ENCODE peak calls at places on chromosomes 7 and 10, in ten cellular contexts. A, L, M, R, P, Q, S, O, C and E are unnamed samples.

GRCh38 chr7:14835399-14835798 is 67.2 kb downstream of the DGKB start:
- DNase-seq in M (no peak), Q (no peak), L (no peak), R (no peak), P (no peak), O (no peak), S (no peak), C (no peak), A (peak), E (no peak)

GRCh38 chr10:9646201-9646600 is 1371.5 kb upstream of the CELF2 start:
- DNase-seq in S (no peak), Q (no peak), P (no peak), A (no peak), M (no peak), O (no peak), R (no peak), C (no peak), L (no peak), E (no peak)

GRCh38 chr7:70477051-70478010 is 654.6 kb upstream of the GALNT17 start:
- DNase-seq in A (no peak), R (no peak), Q (no peak), O (peak), S (peak), M (no peak), L (no peak), C (peak), P (no peak), E (no peak)

GRCh38 chr7:47477191-47478016 is 104.5 kb downstream of the TNS3 start:
- DNase-seq in C (no peak), P (no peak), R (no peak), S (no peak), Q (no peak), A (no peak), L (no peak), O (no peak), M (no peak), E (no peak)

GRCh38 chr10:65275296-65275695 is 1650.5 kb upstream of the LRRTM3 start:
- DNase-seq in P (no peak), C (no peak), O (no peak), M (no peak), Q (no peak), R (no peak), A (no peak), L (no peak), S (no peak), E (no peak)

GRCh38 chr7:78171398-78171797 is 372.8 kb downstream of the PHTF2 start:
- DNase-seq in R (no peak), S (no peak), Q (no peak), A (no peak), P (no peak), M (no peak), L (no peak), O (no peak), C (no peak), E (no peak)

GRCh38 chr10:32253300-32253699 is 93.7 kb downstream of the EPC1 start:
- DNase-seq in M (no peak), A (no peak), S (no peak), C (no peak), R (peak), Q (no peak), P (no peak), L (no peak), O (no peak), E (no peak)

GRCh38 chr10:125153693-125154490 is 6.5 kb downstream of the CTBP2 start:
- DNase-seq in C (peak), L (no peak), A (no peak), R (no peak), M (no peak), O (no peak), P (no peak), S (peak), Q (peak), E (no peak)

GRCh38 chr10:122476034-122476695 is 14.8 kb downstream of the HTRA1 start:
- DNase-seq in M (no peak), A (no peak), Q (no peak), C (no peak), O (no peak), S (no peak), R (no peak), L (no peak), P (no peak), E (no peak)

GRCh38 chr7:151265351-151265931 is 16.9 kb upstream of the SMARCD3 start:
- DNase-seq in C (no peak), M (no peak), A (no peak), O (no peak), L (no peak), S (no peak), P (no peak), Q (no peak), R (no peak), E (no peak)

GRCh38 chr7:2404714-2405119 is 1.3 kb downstream of the CHST12 start:
- DNase-seq in S (no peak), C (no peak), R (no peak), L (no peak), O (no peak), P (no peak), M (no peak), Q (no peak), A (no peak), E (no peak)

GRCh38 chr10:100835810-100836209 is 77.0 kb upstream of the SLF2 start:
- DNase-seq in P (no peak), A (no peak), R (no peak), Q (no peak), L (no peak), M (no peak), O (no peak), S (no peak), C (no peak), E (no peak)

GRCh38 chr7:130009848-130010688 is 41.1 kb downstream of the ZC3HC1 start:
- DNase-seq in O (peak), P (peak), Q (peak), A (no peak), M (no peak), S (peak), C (peak), R (peak), L (no peak), E (no peak)

GRCh38 chr7:11461999-11462398 is 370.0 kb downstream of the THSD7A start:
- DNase-seq in S (no peak), A (no peak), M (no peak), C (no peak), Q (no peak), P (no peak), R (no peak), L (no peak), O (no peak), E (no peak)

GRCh38 chr7:38932509-38933168 is 23.6 kb upstream of the VPS41 start:
- DNase-seq in O (peak), P (peak), M (peak), C (peak), R (peak), A (peak), Q (peak), S (peak), L (no peak), E (no peak)

GRCh38 chr10:42933454-42934340 is 143.2 kb upstream of the RET start:
- DNase-seq in R (peak), P (no peak), A (peak), C (peak), L (no peak), S (no peak), Q (peak), O (peak), M (peak), E (no peak)

GRCh38 chr10:112435013-112435619 is 11.6 kb downstream of the ZDHHC6 start:
- DNase-seq in A (no peak), Q (no peak), P (no peak), S (peak), L (no peak), M (peak), R (no peak), C (peak), O (peak), E (no peak)

GRCh38 chr10:86599729-86600128 is 54.6 kb upstream of the OPN4 start:
- DNase-seq in L (no peak), O (no peak), R (peak), P (no peak), C (no peak), M (peak), Q (peak), A (no peak), S (no peak), E (no peak)

GRCh38 chr7:8724080-8724718 is 290.8 kb downstream of the NXPH1 start:
- DNase-seq in M (peak), L (no peak), Q (peak), O (no peak), S (no peak), R (peak), A (peak), C (no peak), P (no peak), E (peak)

GRCh38 chr7:136869991-136870798 is 1.7 kb downstream of the CHRM2 start:
- DNase-seq in M (peak), A (peak), L (no peak), C (peak), Q (no peak), R (no peak), O (no peak), S (peak), P (no peak), E (no peak)

GRCh38 chr7:22223841-22224240 is 133.1 kb downstream of the RAPGEF5 start:
- DNase-seq in C (peak), L (no peak), S (peak), A (no peak), P (no peak), O (no peak), R (no peak), M (no peak), Q (no peak), E (no peak)

GRCh38 chr7:104272767-104273384 is 55.5 kb upstream of the LHFPL3 start:
- DNase-seq in C (peak), O (peak), L (no peak), M (no peak), Q (no peak), A (no peak), S (peak), P (no peak), R (no peak), E (peak)

GRCh38 chr7:435518-436366 is 83.9 kb downstream of the PDGFA start:
- DNase-seq in O (no peak), L (no peak), A (no peak), R (peak), S (peak), P (peak), C (peak), Q (no peak), M (no peak), E (no peak)

GRCh38 chr10:114685456-114685855 is 27.4 kb upstream of the ABLIM1 start:
- DNase-seq in O (no peak), L (no peak), P (no peak), C (no peak), Q (no peak), M (no peak), S (no peak), A (peak), R (no peak), E (no peak)

GRCh38 chr7:27165655-27166474 is 528 bp upstream of the HOXA9 start:
- DNase-seq in A (no peak), R (no peak), O (no peak), L (no peak), S (peak), C (no peak), M (no peak), Q (no peak), P (peak), E (no peak)
- H3K4me3 ChIP-seq in A (no peak), R (peak), O (no peak), L (no peak), S (peak), C (no peak), M (no peak), Q (no peak), P (peak), E (no peak)

DNA sequence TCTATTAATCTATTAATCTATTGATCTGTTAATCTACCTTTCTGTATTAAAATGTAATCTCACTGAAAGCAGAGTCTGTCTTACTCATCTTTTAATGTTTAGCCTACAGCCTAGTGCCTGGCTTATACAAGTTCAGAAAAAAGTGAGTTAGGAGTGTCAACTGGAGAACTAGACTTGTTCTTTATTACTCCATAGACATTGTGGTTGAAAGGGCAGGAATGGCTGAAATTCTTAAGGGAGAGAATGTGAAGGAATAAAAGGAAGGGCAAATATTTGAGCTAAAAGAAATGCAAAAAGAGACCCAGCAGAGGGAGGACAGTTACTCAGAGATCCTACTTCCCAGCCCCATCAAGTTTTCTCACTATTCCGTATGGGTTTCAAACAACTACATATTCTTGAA is 64.9 kb downstream of the MDFIC start:
- DNase-seq in O (no peak), M (no peak), S (peak), C (peak), A (no peak), R (no peak), L (no peak), Q (no peak), P (no peak), E (no peak)
- H3K4me3 ChIP-seq in O (no peak), M (no peak), S (no peak), C (no peak), A (no peak), R (no peak), L (no peak), Q (no peak), P (no peak), E (no peak)

GRCh38 chr10:84334806-84335205 is 6.4 kb downstream of the CCSER2 start:
- DNase-seq in P (no peak), L (no peak), A (no peak), C (no peak), R (no peak), S (no peak), M (no peak), Q (no peak), O (peak), E (no peak)
- H3K4me3 ChIP-seq in P (no peak), L (no peak), A (no peak), C (no peak), R (no peak), S (no peak), M (no peak), Q (no peak), O (no peak), E (no peak)

GRCh38 chr7:90715067-90715466 is 118.9 kb downstream of the CDK14 start:
- DNase-seq in P (no peak), L (no peak), A (no peak), M (no peak), O (no peak), R (no peak), S (no peak), Q (no peak), C (no peak), E (no peak)
- H3K4me3 ChIP-seq in P (no peak), L (no peak), A (no peak), M (no peak), O (no peak), R (no peak), S (no peak), Q (no peak), C (no peak), E (no peak)

DNA sequence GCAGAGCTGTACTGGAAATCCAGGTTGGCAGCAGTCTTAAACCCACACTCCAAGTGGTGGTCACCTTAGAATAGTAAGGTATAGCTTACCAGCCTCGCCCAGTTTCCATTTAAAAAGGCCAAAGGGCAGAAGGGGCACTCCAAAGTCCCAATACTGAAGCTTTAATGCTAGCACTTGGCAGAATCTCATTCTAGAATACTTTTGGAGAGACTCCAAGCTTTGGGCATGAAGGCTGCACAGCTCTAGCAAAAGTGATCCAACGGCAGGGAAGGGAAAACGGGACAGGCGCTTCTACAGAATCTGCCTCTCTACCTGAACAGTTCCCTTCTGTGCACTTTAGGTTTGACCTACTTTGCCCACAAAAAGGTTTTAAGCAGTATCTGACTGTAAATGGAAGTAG is 19.7 kb downstream of the SMURF1 start:
- DNase-seq in C (no peak), S (no peak), L (no peak), R (no peak), Q (no peak), P (no peak), M (no peak), A (no peak), O (no peak), E (no peak)
- H3K4me3 ChIP-seq in C (no peak), S (no peak), L (no peak), R (no peak), Q (no peak), P (no peak), M (no peak), A (no peak), O (no peak), E (no peak)

GRCh38 chr7:158035343-158035742 is 552.3 kb downstream of the PTPRN2 start:
- DNase-seq in M (no peak), L (no peak), Q (no peak), S (no peak), O (no peak), C (no peak), A (no peak), P (no peak), R (no peak), E (no peak)

GRCh38 chr7:158037211-158037610 is 550.4 kb downstream of the PTPRN2 start:
- DNase-seq in R (no peak), M (no peak), S (no peak), C (no peak), O (no peak), Q (no peak), P (no peak), L (no peak), A (no peak), E (no peak)

GRCh38 chr7:158033196-158033595 is 554.4 kb downstream of the PTPRN2 start:
- DNase-seq in L (no peak), C (no peak), M (no peak), A (no peak), S (no peak), R (no peak), P (no peak), Q (no peak), O (no peak), E (no peak)

GRCh38 chr7:158031820-158032424 is 555.7 kb downstream of the PTPRN2 start:
- DNase-seq in R (no peak), P (no peak), Q (no peak), O (no peak), C (no peak), M (peak), A (no peak), L (no peak), S (no peak), E (no peak)

GRCh38 chr7:158034571-158034970 is 553.1 kb downstream of the PTPRN2 start:
- DNase-seq in O (no peak), S (no peak), A (no peak), C (no peak), L (no peak), Q (no peak), M (no peak), R (no peak), P (no peak), E (no peak)
- H3K4me3 ChIP-seq in O (no peak), S (no peak), A (no peak), C (no peak), L (no peak), Q (no peak), M (no peak), R (no peak), P (no peak), E (no peak)

GRCh38 chr10:14681305-14681704 is 93.4 kb downstream of the FAM107B start:
- DNase-seq in A (no peak), S (no peak), O (no peak), M (no peak), C (no peak), L (no peak), P (no peak), Q (no peak), R (no peak), E (no peak)
- H3K4me3 ChIP-seq in A (no peak), S (no peak), O (no peak), M (no peak), C (no peak), L (no peak), P (no peak), Q (no peak), R (no peak), E (no peak)

GRCh38 chr7:42964849-42965805 is 33.0 kb downstream of the MRPL32 start:
- DNase-seq in S (peak), C (peak), A (peak), Q (no peak), O (peak), L (no peak), R (no peak), M (no peak), P (no peak), E (no peak)
- H3K4me3 ChIP-seq in S (no peak), C (no peak), A (no peak), Q (no peak), O (no peak), L (no peak), R (no peak), M (no peak), P (no peak), E (no peak)

GRCh38 chr7:75968012-75968411 is 26.4 kb downstream of the TMEM120A start:
- DNase-seq in Q (no peak), C (no peak), S (no peak), L (no peak), R (no peak), A (no peak), P (no peak), O (no peak), M (no peak), E (no peak)
- H3K4me3 ChIP-seq in Q (no peak), C (peak), S (no peak), L (no peak), R (no peak), A (no peak), P (peak), O (no peak), M (no peak), E (no peak)

GRCh38 chr10:8063128-8063908 is 8.8 kb downstream of the GATA3 start:
- DNase-seq in P (no peak), A (no peak), M (peak), O (no peak), S (no peak), L (no peak), R (no peak), Q (no peak), C (no peak), E (no peak)
- H3K4me3 ChIP-seq in P (no peak), A (no peak), M (peak), O (no peak), S (no peak), L (no peak), R (no peak), Q (no peak), C (no peak), E (no peak)